ENCODE peak calls at places on chromosomes 6 and 20, in seven cellular contexts. T is AML-193; K is activated CD4-positive, alpha-beta T cell treated with anti-CD3 and anti-CD28 coated beads, Interleukin-2, amount 50 U/mL, for 48 hours; U is mesendoderm; E is activated gamma-delta T cell treated with anti-CD3 and anti-CD28 coated beads, Interleukin-2, amount 50 U/mL, for 16 hours; P is activated CD8-positive, alpha-beta memory T cell treated with anti-CD3 and anti-CD28 coated beads, Interleukin-2, amount 50 U/mL, for 48 hours; V is BE2C. X is an unnamed sample.

GRCh38 chr6:44260011-44260410 is 2.7 kb upstream of the SLC35B2 start:
- DNase-seq in T (no peak), K (no peak), U (no peak), E (no peak), P (no peak), V (no peak), X (no peak)

GRCh38 chr20:48875233-48875913 is 46.1 kb upstream of the ARFGEF2 start:
- DNase-seq in T (no peak), K (no peak), U (no peak), E (no peak), P (no peak), V (no peak), X (no peak)

GRCh38 chr20:16528078-16528477 is 45.2 kb downstream of the KIF16B start:
- DNase-seq in T (no peak), K (no peak), U (peak), E (no peak), P (no peak), V (no peak), X (no peak)

GRCh38 chr6:63731946-63732735 is 96.5 kb downstream of the PHF3 start:
- DNase-seq in T (no peak), K (no peak), U (no peak), E (no peak), P (no peak), V (no peak), X (no peak)

GRCh38 chr6:169964440-169965212 is 213.2 kb downstream of the ERMARD start:
- DNase-seq in T (no peak), K (no peak), U (no peak), E (no peak), P (peak), V (no peak), X (no peak)

GRCh38 chr20:62711703-62712101 is 3.1 kb downstream of the NTSR1 start:
- DNase-seq in T (peak), K (no peak), U (no peak), E (no peak), P (no peak), V (no peak), X (peak)

GRCh38 chr20:32034581-32035397 is 17.3 kb upstream of the HCK start:
- DNase-seq in T (peak), K (no peak), U (no peak), E (no peak), P (no peak), V (no peak), X (no peak)

GRCh38 chr20:14445902-14446301 is 108.5 kb upstream of the FLRT3 start:
- DNase-seq in T (no peak), K (no peak), U (no peak), E (no peak), P (no peak), V (no peak), X (no peak)

GRCh38 chr20:38628580-38629470 is 27.2 kb downstream of the ARHGAP40 start:
- DNase-seq in T (no peak), K (no peak), U (peak), E (no peak), P (no peak), V (no peak), X (no peak)